ENCODE peak calls at places on chromosomes 16 and 17, in seven cellular contexts. S is anterior cingulate cortex; P is NCI-H1105 treated with DMSO at 0.1 percent for 48 hours; H is prostate gland; K is stimulated activated naive CD4-positive, alpha-beta T cell treated with Interleukin-2 at 50 U/mL for 16 hours; Q is dorsolateral prefrontal cortex; F is HS-5. M is an unnamed sample.

GRCh38 chr17:76702941-76703637 is 7.7 kb downstream of the MXRA7 start:
- DNase-seq in P (no peak), H (no peak), K (no peak), S (no peak), Q (no peak), F (no peak), M (no peak)

GRCh38 chr17:50283246-50283645 is 9.0 kb downstream of the TMEM92 start:
- DNase-seq in S (no peak), Q (no peak), F (no peak), H (no peak), P (no peak), K (peak), M (no peak)

GRCh38 chr17:54899721-54900456 is 763 bp upstream of the TOM1L1 start:
- DNase-seq in H (no peak), P (peak), K (no peak), S (no peak), F (no peak), Q (no peak), M (no peak)

GRCh38 chr17:40290629-40291296 is 3.1 kb downstream of the CDC6 start:
- DNase-seq in K (peak), S (peak), H (peak), Q (no peak), F (peak), P (peak), M (no peak)

GRCh38 chr17:39737761-39738567 is at the start of gene GRB7:
- DNase-seq in H (peak), K (no peak), F (no peak), P (peak), Q (no peak), S (no peak), M (no peak)

GRCh38 chr17:82127315-82127595 is 29.2 kb upstream of the FASN start:
- DNase-seq in K (no peak), Q (no peak), F (no peak), S (no peak), P (no peak), H (no peak), M (no peak)

GRCh38 chr16:66988197-66988788 is at the start of gene CES4A:
- DNase-seq in H (no peak), S (no peak), K (no peak), Q (no peak), F (no peak), P (no peak), M (no peak)

GRCh38 chr16:28110479-28110878 is 47.0 kb upstream of the GSG1L start:
- DNase-seq in H (no peak), Q (no peak), F (no peak), P (no peak), K (no peak), S (no peak), M (no peak)

GRCh38 chr17:66540131-66540781 is 237.8 kb downstream of the PRKCA start:
- DNase-seq in S (peak), Q (peak), H (no peak), F (no peak), K (no peak), P (no peak), M (peak)

M was measured in posterior cingulate gyrus.